ENCODE peak calls at places on chromosomes 11 and 22, in six cellular contexts. One of them, this sample, is unnamed.

GRCh38 chr11:59425131-59425530 is 1.1 kb downstream of the OR5A2 start:
- DNase-seq in progenitor cell of endocrine pancreas: no peak
- DNase-seq in GM12865: no peak
- DNase-seq in GM13977: no peak
- DNase-seq in AG04450: no peak
- DNase-seq in CD8-positive, alpha-beta T cell: no peak
- DNase-seq in this sample: no peak

GRCh38 chr11:126153999-126154398 is 57.5 kb downstream of the RPUSD4 start:
- DNase-seq in progenitor cell of endocrine pancreas: no peak
- DNase-seq in GM12865: no peak
- DNase-seq in GM13977: no peak
- DNase-seq in AG04450: no peak
- DNase-seq in CD8-positive, alpha-beta T cell: no peak
- DNase-seq in this sample: no peak

GRCh38 chr11:66996609-66997273 is 21.6 kb downstream of the C11orf86 start:
- DNase-seq in progenitor cell of endocrine pancreas: no peak
- DNase-seq in GM12865: no peak
- DNase-seq in GM13977: no peak
- DNase-seq in AG04450: peak; percentile 24
- DNase-seq in CD8-positive, alpha-beta T cell: no peak
- DNase-seq in this sample: no peak

GRCh38 chr11:102760355-102761035 is 19.9 kb downstream of the MMP10 start:
- DNase-seq in progenitor cell of endocrine pancreas: no peak
- DNase-seq in GM12865: no peak
- DNase-seq in GM13977: no peak
- DNase-seq in AG04450: peak; percentile 88
- DNase-seq in CD8-positive, alpha-beta T cell: no peak
- DNase-seq in this sample: no peak

GRCh38 chr22:38034278-38034882 is 22.8 kb upstream of the PICK1 start:
- DNase-seq in progenitor cell of endocrine pancreas: no peak
- DNase-seq in GM12865: peak; percentile 47
- DNase-seq in GM13977: no peak
- DNase-seq in AG04450: peak; percentile 81
- DNase-seq in CD8-positive, alpha-beta T cell: no peak
- DNase-seq in this sample: peak; percentile 61

GRCh38 chr22:50298937-50299656 is 8.3 kb downstream of the PLXNB2 start:
- DNase-seq in progenitor cell of endocrine pancreas: no peak
- DNase-seq in GM12865: no peak
- DNase-seq in GM13977: no peak
- DNase-seq in AG04450: no peak
- DNase-seq in CD8-positive, alpha-beta T cell: no peak
- DNase-seq in this sample: no peak

GRCh38 chr11:126420730-126421083 is 65.2 kb downstream of the ST3GAL4 start:
- DNase-seq in progenitor cell of endocrine pancreas: no peak
- DNase-seq in GM12865: no peak
- DNase-seq in GM13977: no peak
- DNase-seq in AG04450: no peak
- DNase-seq in CD8-positive, alpha-beta T cell: no peak
- DNase-seq in this sample: no peak

GRCh38 chr11:306645-307371 is 808 bp upstream of the IFITM2 start:
- DNase-seq in progenitor cell of endocrine pancreas: no peak
- DNase-seq in GM12865: no peak
- DNase-seq in GM13977: no peak
- DNase-seq in AG04450: no peak
- DNase-seq in CD8-positive, alpha-beta T cell: no peak
- DNase-seq in this sample: no peak

GRCh38 chr22:48139776-48140175 is 1377.3 kb downstream of the TBC1D22A start:
- DNase-seq in progenitor cell of endocrine pancreas: no peak
- DNase-seq in GM12865: no peak
- DNase-seq in GM13977: no peak
- DNase-seq in AG04450: no peak
- DNase-seq in CD8-positive, alpha-beta T cell: no peak
- DNase-seq in this sample: no peak

GRCh38 chr22:27452245-27452644 is 349.3 kb downstream of the MN1 start:
- DNase-seq in progenitor cell of endocrine pancreas: no peak
- DNase-seq in GM12865: no peak
- DNase-seq in GM13977: no peak
- DNase-seq in AG04450: no peak
- DNase-seq in CD8-positive, alpha-beta T cell: no peak
- DNase-seq in this sample: no peak

GRCh38 chr11:34855754-34856095 is 60.5 kb downstream of the APIP start:
- DNase-seq in progenitor cell of endocrine pancreas: no peak
- DNase-seq in GM12865: no peak
- DNase-seq in GM13977: no peak
- DNase-seq in AG04450: no peak
- DNase-seq in CD8-positive, alpha-beta T cell: no peak
- DNase-seq in this sample: no peak

GRCh38 chr11:20113147-20113435 is 47.2 kb downstream of the DBX1 start:
- DNase-seq in progenitor cell of endocrine pancreas: no peak
- DNase-seq in GM12865: no peak
- DNase-seq in GM13977: no peak
- DNase-seq in AG04450: no peak
- DNase-seq in CD8-positive, alpha-beta T cell: no peak
- DNase-seq in this sample: no peak

GRCh38 chr11:128964463-128964930 is 21.8 kb upstream of the TP53AIP1 start:
- DNase-seq in progenitor cell of endocrine pancreas: no peak
- DNase-seq in GM12865: no peak
- DNase-seq in GM13977: no peak
- DNase-seq in AG04450: no peak
- DNase-seq in CD8-positive, alpha-beta T cell: no peak
- DNase-seq in this sample: no peak

GRCh38 chr11:63490551-63491239 is at the start of gene PLAAT5:
- DNase-seq in progenitor cell of endocrine pancreas: peak; percentile 37
- DNase-seq in GM12865: peak; percentile 7
- DNase-seq in GM13977: no peak
- DNase-seq in AG04450: no peak
- DNase-seq in CD8-positive, alpha-beta T cell: no peak
- DNase-seq in this sample: no peak

GRCh38 chr11:83827940-83828554 is 541.9 kb upstream of the CCDC90B start:
- DNase-seq in progenitor cell of endocrine pancreas: no peak
- DNase-seq in GM12865: peak; percentile 52
- DNase-seq in GM13977: peak; percentile 15
- DNase-seq in AG04450: no peak
- DNase-seq in CD8-positive, alpha-beta T cell: no peak
- DNase-seq in this sample: peak; percentile 33

GRCh38 chr11:63985812-63986155 is 454 bp upstream of the OTUB1 start:
- DNase-seq in progenitor cell of endocrine pancreas: no peak
- DNase-seq in GM12865: peak; percentile 82
- DNase-seq in GM13977: peak; percentile 78
- DNase-seq in AG04450: no peak
- DNase-seq in CD8-positive, alpha-beta T cell: peak; percentile 61
- DNase-seq in this sample: peak; percentile 75

GRCh38 chr11:60857378-60858232 is 1.9 kb upstream of the PTGDR2 start:
- DNase-seq in progenitor cell of endocrine pancreas: no peak
- DNase-seq in GM12865: no peak
- DNase-seq in GM13977: no peak
- DNase-seq in AG04450: no peak
- DNase-seq in CD8-positive, alpha-beta T cell: no peak
- DNase-seq in this sample: no peak

GRCh38 chr11:9250139-9250582 is 15.0 kb downstream of the DENND5A start:
- DNase-seq in progenitor cell of endocrine pancreas: no peak
- DNase-seq in GM12865: peak; percentile 82
- DNase-seq in GM13977: peak; percentile 64
- DNase-seq in AG04450: no peak
- DNase-seq in CD8-positive, alpha-beta T cell: no peak
- DNase-seq in this sample: peak; percentile 65

GRCh38 chr11:93608280-93608862 is 53.1 kb upstream of the CEP295 start:
- DNase-seq in progenitor cell of endocrine pancreas: no peak
- DNase-seq in GM12865: peak; percentile 6
- DNase-seq in GM13977: no peak
- DNase-seq in AG04450: no peak
- DNase-seq in CD8-positive, alpha-beta T cell: no peak
- DNase-seq in this sample: no peak

GRCh38 chr11:122248130-122248529 is 132.1 kb upstream of the BLID start:
- DNase-seq in progenitor cell of endocrine pancreas: no peak
- DNase-seq in GM12865: no peak
- DNase-seq in GM13977: no peak
- DNase-seq in AG04450: no peak
- DNase-seq in CD8-positive, alpha-beta T cell: no peak
- DNase-seq in this sample: no peak

GRCh38 chr11:45576461-45577215 is 88.8 kb downstream of the CHST1 start:
- DNase-seq in progenitor cell of endocrine pancreas: no peak
- DNase-seq in GM12865: no peak
- DNase-seq in GM13977: no peak
- DNase-seq in AG04450: no peak
- DNase-seq in CD8-positive, alpha-beta T cell: no peak
- DNase-seq in this sample: no peak

GRCh38 chr11:112999518-112999917 is 38.3 kb downstream of the NCAM1 start:
- DNase-seq in progenitor cell of endocrine pancreas: no peak
- DNase-seq in GM12865: no peak
- DNase-seq in GM13977: no peak
- DNase-seq in AG04450: no peak
- DNase-seq in CD8-positive, alpha-beta T cell: no peak
- DNase-seq in this sample: no peak

GRCh38 chr11:7577883-7578242 is 64.1 kb downstream of the PPFIBP2 start:
- DNase-seq in progenitor cell of endocrine pancreas: no peak
- DNase-seq in GM12865: no peak
- DNase-seq in GM13977: no peak
- DNase-seq in AG04450: no peak
- DNase-seq in CD8-positive, alpha-beta T cell: no peak
- DNase-seq in this sample: no peak

GRCh38 chr22:25564979-25565677 is 653 bp downstream of the GRK3 start:
- DNase-seq in progenitor cell of endocrine pancreas: peak; percentile 22
- DNase-seq in GM12865: peak; percentile 44
- DNase-seq in GM13977: no peak
- DNase-seq in AG04450: no peak
- DNase-seq in CD8-positive, alpha-beta T cell: no peak
- DNase-seq in this sample: no peak

GRCh38 chr11:36354221-36355003 is 58.3 kb downstream of the PRR5L start:
- DNase-seq in progenitor cell of endocrine pancreas: no peak
- DNase-seq in GM12865: peak; percentile 68
- DNase-seq in GM13977: peak; percentile 56
- DNase-seq in AG04450: peak; percentile 47
- DNase-seq in CD8-positive, alpha-beta T cell: no peak
- DNase-seq in this sample: peak; percentile 57

GRCh38 chr22:23026777-23027176 is 43.5 kb upstream of the GNAZ start:
- DNase-seq in progenitor cell of endocrine pancreas: no peak
- DNase-seq in GM12865: no peak
- DNase-seq in GM13977: no peak
- DNase-seq in AG04450: no peak
- DNase-seq in CD8-positive, alpha-beta T cell: no peak
- DNase-seq in this sample: no peak
- TF ChIP-seq CTCF in progenitor cell of endocrine pancreas: no peak
- TF ChIP-seq CTCF in GM12865: no peak
- TF ChIP-seq CTCF in GM13977: no peak
- TF ChIP-seq CTCF in AG04450: no peak
- TF ChIP-seq CTCF in CD8-positive, alpha-beta T cell: no peak
- TF ChIP-seq CTCF in this sample: no peak

DNA sequence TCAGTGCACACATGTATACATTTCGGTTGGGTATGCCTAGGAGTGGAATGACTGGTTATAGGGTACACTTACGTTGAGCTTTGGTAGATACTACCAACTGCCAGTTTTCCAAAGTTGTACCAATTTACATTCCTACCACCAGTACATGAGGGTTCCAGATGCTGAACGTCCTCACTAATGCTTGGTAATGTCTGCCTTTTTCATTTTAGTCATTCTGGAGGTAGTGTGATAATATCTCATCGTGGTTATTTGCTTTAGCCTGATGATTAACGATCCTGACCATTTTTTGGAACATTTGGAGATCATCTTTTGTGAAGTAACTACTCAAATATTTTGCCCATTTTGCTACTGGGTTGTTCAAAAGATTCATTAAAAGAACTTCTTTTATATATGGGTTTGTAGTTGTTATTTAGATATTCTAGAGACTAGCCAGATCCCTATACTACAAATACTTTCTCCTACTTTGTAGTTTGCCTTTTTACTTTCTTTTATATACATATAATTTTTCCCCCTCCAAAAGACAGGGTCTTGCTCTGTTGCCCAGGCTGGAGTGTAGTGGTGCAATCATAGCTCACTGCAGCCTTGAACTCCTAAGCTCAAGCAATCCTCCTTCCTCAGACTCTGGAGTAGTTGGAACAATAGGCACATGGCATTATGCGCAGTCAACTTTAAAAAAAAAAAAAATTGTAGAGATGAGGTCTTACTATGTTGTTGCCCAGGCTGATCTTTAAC is 62.1 kb downstream of the RBFOX2 start:
- DNase-seq in progenitor cell of endocrine pancreas: no peak
- DNase-seq in GM12865: no peak
- DNase-seq in GM13977: no peak
- DNase-seq in AG04450: no peak
- DNase-seq in CD8-positive, alpha-beta T cell: no peak
- DNase-seq in this sample: no peak
- TF ChIP-seq CTCF in progenitor cell of endocrine pancreas: no peak
- TF ChIP-seq CTCF in GM12865: no peak
- TF ChIP-seq CTCF in GM13977: no peak
- TF ChIP-seq CTCF in AG04450: peak; percentile 37
- TF ChIP-seq CTCF in CD8-positive, alpha-beta T cell: no peak
- TF ChIP-seq CTCF in this sample: no peak

DNA sequence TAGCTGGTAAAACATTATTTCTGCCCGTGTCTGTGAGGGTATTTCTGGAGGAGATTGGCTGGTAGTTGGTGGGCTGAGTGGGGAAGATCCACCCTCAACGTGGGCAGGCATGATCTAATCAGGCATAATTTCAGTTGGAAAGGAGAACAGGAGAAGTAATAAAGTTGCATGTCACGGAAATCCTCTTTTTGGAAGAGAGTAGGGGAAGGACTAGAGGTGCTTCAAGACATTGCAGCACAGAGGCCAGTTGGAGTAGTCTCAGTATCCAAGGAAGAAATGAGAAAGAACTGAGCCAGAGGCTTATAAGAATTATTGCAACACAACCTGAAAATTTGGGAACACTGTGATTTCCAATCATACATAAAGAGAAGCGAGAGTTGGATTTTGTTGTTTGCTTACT is 1155.1 kb downstream of the FAM181B start:
- DNase-seq in progenitor cell of endocrine pancreas: no peak
- DNase-seq in GM12865: no peak
- DNase-seq in GM13977: no peak
- DNase-seq in AG04450: no peak
- DNase-seq in CD8-positive, alpha-beta T cell: no peak
- DNase-seq in this sample: no peak
- TF ChIP-seq CTCF in progenitor cell of endocrine pancreas: no peak
- TF ChIP-seq CTCF in GM12865: no peak
- TF ChIP-seq CTCF in GM13977: no peak
- TF ChIP-seq CTCF in AG04450: no peak
- TF ChIP-seq CTCF in CD8-positive, alpha-beta T cell: no peak
- TF ChIP-seq CTCF in this sample: no peak

GRCh38 chr11:117823294-117823940 is 1.1 kb downstream of the FXYD2 start:
- DNase-seq in progenitor cell of endocrine pancreas: no peak
- DNase-seq in GM12865: peak; percentile 46
- DNase-seq in GM13977: peak; percentile 62
- DNase-seq in AG04450: no peak
- DNase-seq in CD8-positive, alpha-beta T cell: no peak
- DNase-seq in this sample: peak; percentile 36

GRCh38 chr11:117822522-117823033 is 2.0 kb downstream of the FXYD2 start:
- DNase-seq in progenitor cell of endocrine pancreas: no peak
- DNase-seq in GM12865: no peak
- DNase-seq in GM13977: no peak
- DNase-seq in AG04450: no peak
- DNase-seq in CD8-positive, alpha-beta T cell: no peak
- DNase-seq in this sample: no peak

GRCh38 chr11:117820516-117820915 is 4.0 kb downstream of the FXYD2 start:
- DNase-seq in progenitor cell of endocrine pancreas: no peak
- DNase-seq in GM12865: no peak
- DNase-seq in GM13977: no peak
- DNase-seq in AG04450: no peak
- DNase-seq in CD8-positive, alpha-beta T cell: no peak
- DNase-seq in this sample: no peak

GRCh38 chr11:117821431-117821830 is 3.1 kb downstream of the FXYD2 start:
- DNase-seq in progenitor cell of endocrine pancreas: no peak
- DNase-seq in GM12865: no peak
- DNase-seq in GM13977: no peak
- DNase-seq in AG04450: no peak
- DNase-seq in CD8-positive, alpha-beta T cell: no peak
- DNase-seq in this sample: no peak

GRCh38 chr11:117822031-117822521 is 2.5 kb downstream of the FXYD2 start:
- DNase-seq in progenitor cell of endocrine pancreas: no peak
- DNase-seq in GM12865: peak; percentile 31
- DNase-seq in GM13977: no peak
- DNase-seq in AG04450: no peak
- DNase-seq in CD8-positive, alpha-beta T cell: peak; percentile 40
- DNase-seq in this sample: peak; percentile 60
- TF ChIP-seq CTCF in progenitor cell of endocrine pancreas: peak; percentile 69
- TF ChIP-seq CTCF in GM12865: peak; percentile 73
- TF ChIP-seq CTCF in GM13977: peak; percentile 70
- TF ChIP-seq CTCF in AG04450: peak; percentile 61
- TF ChIP-seq CTCF in CD8-positive, alpha-beta T cell: peak; percentile 66
- TF ChIP-seq CTCF in this sample: peak; percentile 62